ENCODE peak calls at places on chromosomes 13 and 19, in four cellular contexts. F is thoracic aorta, O is astrocyte of the spinal cord, T is H9. S is an unnamed sample.

GRCh38 chr19:13001502-13002388 is 6.5 kb downstream of the NFIX start:
- DNase-seq in F (peak), O (peak), T (no peak), S (no peak)

GRCh38 chr13:29456419-29456818 is 139.1 kb downstream of the SLC7A1 start:
- DNase-seq in F (no peak), O (no peak), T (no peak), S (no peak)

GRCh38 chr13:76638882-76639281 is 247.3 kb downstream of the KCTD12 start:
- DNase-seq in F (no peak), O (no peak), T (no peak), S (no peak)

GRCh38 chr13:100235311-100235901 is 146.5 kb downstream of the PCCA start:
- DNase-seq in F (no peak), O (peak), T (no peak), S (no peak)

GRCh38 chr19:15253076-15253475 is 20.8 kb upstream of the EPHX3 start:
- DNase-seq in F (no peak), O (no peak), T (no peak), S (no peak)

GRCh38 chr19:2333027-2333806 is 4.7 kb downstream of the SPPL2B start:
- DNase-seq in F (no peak), O (no peak), T (no peak), S (no peak)

GRCh38 chr19:1189419-1189818 is 15.4 kb upstream of the SBNO2 start:
- DNase-seq in F (no peak), O (no peak), T (no peak), S (no peak)

GRCh38 chr19:2479556-2480194 is 3.7 kb downstream of the GADD45B start:
- DNase-seq in F (no peak), O (no peak), T (no peak), S (no peak)

GRCh38 chr13:104586010-104586746 is 1520.0 kb upstream of the SLC10A2 start:
- DNase-seq in F (no peak), O (peak), T (no peak), S (no peak)

GRCh38 chr19:33715462-33715861 is 81.2 kb upstream of the KCTD15 start:
- DNase-seq in F (no peak), O (no peak), T (no peak), S (no peak)

GRCh38 chr13:70938462-70938861 is 830.2 kb upstream of the KLHL1 start:
- DNase-seq in F (no peak), O (no peak), T (no peak), S (no peak)

GRCh38 chr13:40777166-40777956 is 6.4 kb upstream of the MRPS31 start:
- DNase-seq in F (no peak), O (peak), T (peak), S (no peak)

GRCh38 chr13:45055902-45056648 is 64.2 kb upstream of the GTF2F2 start:
- DNase-seq in F (no peak), O (peak), T (no peak), S (no peak)

GRCh38 chr13:97211986-97212385 is 10.1 kb upstream of the MBNL2 start:
- DNase-seq in F (no peak), O (no peak), T (no peak), S (no peak)

GRCh38 chr13:74450525-74450845 is 316.3 kb upstream of the KLF12 start:
- DNase-seq in F (no peak), O (no peak), T (no peak), S (no peak)

GRCh38 chr19:43318203-43318602 is 35.3 kb upstream of the CD177 start:
- DNase-seq in F (no peak), O (no peak), T (no peak), S (no peak)

GRCh38 chr19:50874185-50874584 is 946 bp downstream of the KLK2 start:
- DNase-seq in F (no peak), O (no peak), T (no peak), S (no peak)

GRCh38 chr19:18520848-18521691 is 800 bp downstream of the ELL start:
- DNase-seq in F (no peak), O (no peak), T (peak), S (no peak)

GRCh38 chr13:27271572-27272096 is 1.0 kb downstream of the RASL11A start:
- DNase-seq in F (no peak), O (no peak), T (no peak), S (no peak)

GRCh38 chr19:56837892-56838679 is 2.4 kb downstream of the PEG3 start:
- DNase-seq in F (peak), O (peak), T (no peak), S (peak)

GRCh38 chr13:45325806-45326205 is 15.2 kb downstream of the TPT1 start:
- DNase-seq in F (peak), O (peak), T (no peak), S (no peak)

DNA sequence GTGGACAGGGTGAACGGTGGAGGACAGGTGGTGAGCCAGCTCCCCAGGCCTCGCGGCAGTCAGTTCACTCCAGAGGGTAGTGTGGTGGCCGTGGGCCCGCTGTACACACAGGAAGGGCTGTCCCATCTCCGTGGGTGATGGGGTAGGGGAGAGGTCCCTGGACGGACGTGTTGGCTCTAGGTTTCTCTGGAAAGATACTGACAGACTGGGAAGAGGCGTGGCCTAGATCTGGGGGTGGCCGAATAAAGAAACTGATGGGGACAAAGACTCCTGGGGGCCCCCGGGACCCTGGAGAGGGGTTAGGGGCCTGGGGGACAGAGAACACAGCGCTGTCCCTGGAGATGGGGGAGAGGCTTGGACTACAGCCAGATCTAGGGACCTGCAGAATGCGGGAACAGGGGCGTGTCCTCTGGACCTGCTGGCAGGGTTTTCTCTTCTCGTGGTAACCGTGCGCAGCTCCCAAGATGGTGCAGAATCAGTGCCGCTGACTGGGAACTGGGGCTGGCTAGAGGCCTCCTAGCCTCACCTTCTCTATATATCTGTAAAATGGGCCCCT is 4.0 kb upstream of the PRAM1 start:
- DNase-seq in F (no peak), O (no peak), T (peak), S (no peak)
- TF ChIP-seq CTCF in F (no peak), O (no peak), T (peak), S (no peak)

GRCh38 chr19:58037927-58038687 is 4.3 kb downstream of the ZSCAN1 start:
- DNase-seq in F (no peak), O (no peak), T (peak), S (no peak)

GRCh38 chr19:58035863-58036262 is 2.0 kb downstream of the ZSCAN1 start:
- DNase-seq in F (no peak), O (no peak), T (no peak), S (no peak)

GRCh38 chr19:58034476-58034790 is 608 bp downstream of the ZSCAN1 start:
- DNase-seq in F (no peak), O (no peak), T (no peak), S (no peak)

GRCh38 chr19:58038688-58039204 is 4.9 kb downstream of the ZSCAN1 start:
- DNase-seq in F (no peak), O (no peak), T (peak), S (no peak)

DNA sequence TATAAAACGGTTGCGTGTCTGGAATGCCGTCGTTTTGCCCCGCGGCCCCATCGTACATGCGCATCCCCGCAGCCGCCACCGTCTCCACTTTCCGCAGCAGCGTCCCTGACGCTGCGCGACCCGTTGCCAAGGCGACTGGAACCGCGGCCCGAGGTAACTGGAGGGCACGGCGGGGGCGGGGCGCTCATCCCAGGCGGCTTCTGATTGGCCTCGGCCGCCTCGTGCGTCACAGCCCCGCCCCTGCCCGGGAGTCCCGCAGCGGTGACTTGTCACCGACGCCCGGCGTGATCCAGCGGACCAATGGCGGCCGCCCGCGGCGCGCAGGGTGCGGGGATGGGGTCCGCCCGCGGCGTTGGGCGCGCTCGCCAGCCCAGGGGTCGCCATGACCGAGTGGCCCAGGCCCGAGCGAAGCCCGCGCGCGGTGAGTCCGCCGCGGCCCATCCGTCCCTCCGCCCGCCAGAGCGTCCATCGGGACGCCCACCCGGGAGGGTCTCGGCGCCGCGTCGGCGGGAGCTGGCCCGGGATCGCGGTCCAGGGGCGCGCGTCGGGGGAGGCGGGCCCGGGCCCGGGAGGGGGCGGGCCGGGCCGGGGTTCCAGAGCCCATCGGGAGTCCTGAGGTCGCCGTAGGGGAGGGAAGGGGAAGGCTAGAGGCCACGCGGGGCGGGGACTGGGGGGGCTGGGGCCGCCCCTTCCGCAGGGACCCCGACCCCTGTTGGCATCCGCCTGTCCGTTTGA is at the start of gene ZSCAN1:
- DNase-seq in F (no peak), O (peak), T (peak), S (peak)
- TF ChIP-seq CTCF in F (no peak), O (no peak), T (no peak), S (no peak)

DNA sequence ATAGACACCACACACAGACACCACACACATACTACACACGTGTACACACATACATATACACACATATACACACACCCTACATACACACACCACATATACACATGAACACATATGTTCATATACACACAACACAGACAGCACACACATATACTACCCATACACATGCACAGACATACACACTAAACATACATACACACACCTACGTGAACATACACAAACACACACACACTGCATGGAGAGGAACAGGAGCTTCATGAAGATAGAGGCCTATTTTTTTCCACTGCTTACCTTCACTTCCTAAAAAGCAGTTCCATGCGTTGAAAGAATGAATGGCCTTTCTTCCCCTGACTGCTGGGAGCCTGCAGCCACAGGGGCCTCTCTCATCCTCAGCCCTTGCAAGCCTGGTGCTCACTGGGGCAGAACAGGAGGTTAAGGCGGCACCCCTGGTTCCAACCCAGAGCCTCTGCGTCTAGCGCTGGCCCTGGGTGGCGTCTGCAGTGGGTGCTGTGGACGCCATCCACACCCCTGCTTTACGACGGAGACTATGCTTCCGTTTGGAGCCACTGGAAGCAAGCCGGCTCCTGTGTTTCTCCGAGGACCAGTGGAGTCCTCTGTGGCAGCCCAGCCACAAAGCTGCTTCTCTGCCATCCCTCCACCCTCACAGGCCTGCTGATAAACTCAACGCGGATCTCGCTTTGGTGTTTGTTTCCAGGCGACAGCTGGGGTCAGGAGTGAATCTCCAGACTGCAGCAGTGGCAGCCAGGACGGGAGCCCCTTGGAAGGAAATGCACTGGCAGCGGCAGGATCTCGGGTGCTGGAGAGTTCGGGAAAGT is 1.9 kb upstream of the RASA3 start:
- DNase-seq in F (no peak), O (no peak), T (no peak), S (no peak)
- TF ChIP-seq CTCF in F (no peak), O (no peak), T (no peak), S (no peak)

GRCh38 chr13:46492946-46493345 is 60.0 kb upstream of the LRCH1 start:
- DNase-seq in F (no peak), O (peak), T (no peak), S (no peak)
- TF ChIP-seq CTCF in F (peak), O (peak), T (peak), S (no peak)

DNA sequence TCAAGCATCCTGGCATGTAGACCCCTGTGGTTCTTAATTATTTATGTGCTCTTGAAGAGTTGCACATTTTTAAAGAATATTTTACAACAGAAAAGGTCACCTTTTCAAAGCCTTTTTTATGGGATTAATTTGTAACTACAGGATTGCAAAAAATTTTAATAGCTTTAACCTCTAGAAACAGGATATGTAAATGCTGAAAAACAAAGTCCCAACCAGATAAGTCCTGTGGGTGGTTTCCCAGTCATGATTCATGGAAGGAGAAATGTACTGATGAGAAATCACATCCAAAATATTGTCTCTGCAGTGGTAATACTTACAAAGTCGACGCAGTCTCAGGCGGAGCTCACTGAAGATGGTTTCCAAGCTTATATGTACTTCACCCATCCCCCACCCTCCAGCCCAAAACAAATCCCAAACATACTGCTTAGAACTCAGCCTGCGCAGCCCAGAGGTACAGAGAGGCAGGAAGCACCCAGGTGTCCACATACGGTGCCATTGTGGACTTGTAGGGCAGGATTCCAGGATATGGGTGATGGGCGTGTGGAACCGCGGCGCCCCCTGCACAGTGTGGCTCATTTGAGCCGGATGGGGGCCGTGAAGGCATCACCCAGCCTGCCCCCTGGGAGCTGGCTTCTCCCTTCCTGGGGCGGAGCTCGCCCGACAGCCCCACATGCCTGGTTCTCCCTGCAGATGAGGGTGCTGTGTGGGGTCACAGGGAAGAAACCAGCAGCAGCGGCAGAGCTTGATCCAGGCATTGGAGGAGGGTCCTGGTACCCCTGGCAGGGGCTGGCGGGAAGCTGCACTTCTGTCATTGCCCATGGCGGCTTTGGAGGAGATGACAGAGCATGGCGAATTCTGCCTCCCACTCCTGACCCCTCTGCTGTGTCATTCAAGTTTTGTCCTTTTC is 101.2 kb downstream of the ATP11A start:
- DNase-seq in F (no peak), O (no peak), T (no peak), S (no peak)
- TF ChIP-seq CTCF in F (no peak), O (no peak), T (no peak), S (no peak)

GRCh38 chr19:38543286-38543806 is 74.4 kb downstream of the MAP4K1 start:
- DNase-seq in F (no peak), O (no peak), T (no peak), S (no peak)

GRCh38 chr19:38545596-38545995 is 72.2 kb downstream of the MAP4K1 start:
- DNase-seq in F (no peak), O (no peak), T (no peak), S (no peak)

GRCh38 chr19:38547446-38547845 is 70.3 kb downstream of the MAP4K1 start:
- DNase-seq in F (no peak), O (no peak), T (no peak), S (no peak)

GRCh38 chr19:38542040-38542439 is 75.7 kb downstream of the MAP4K1 start:
- DNase-seq in F (no peak), O (no peak), T (no peak), S (no peak)

DNA sequence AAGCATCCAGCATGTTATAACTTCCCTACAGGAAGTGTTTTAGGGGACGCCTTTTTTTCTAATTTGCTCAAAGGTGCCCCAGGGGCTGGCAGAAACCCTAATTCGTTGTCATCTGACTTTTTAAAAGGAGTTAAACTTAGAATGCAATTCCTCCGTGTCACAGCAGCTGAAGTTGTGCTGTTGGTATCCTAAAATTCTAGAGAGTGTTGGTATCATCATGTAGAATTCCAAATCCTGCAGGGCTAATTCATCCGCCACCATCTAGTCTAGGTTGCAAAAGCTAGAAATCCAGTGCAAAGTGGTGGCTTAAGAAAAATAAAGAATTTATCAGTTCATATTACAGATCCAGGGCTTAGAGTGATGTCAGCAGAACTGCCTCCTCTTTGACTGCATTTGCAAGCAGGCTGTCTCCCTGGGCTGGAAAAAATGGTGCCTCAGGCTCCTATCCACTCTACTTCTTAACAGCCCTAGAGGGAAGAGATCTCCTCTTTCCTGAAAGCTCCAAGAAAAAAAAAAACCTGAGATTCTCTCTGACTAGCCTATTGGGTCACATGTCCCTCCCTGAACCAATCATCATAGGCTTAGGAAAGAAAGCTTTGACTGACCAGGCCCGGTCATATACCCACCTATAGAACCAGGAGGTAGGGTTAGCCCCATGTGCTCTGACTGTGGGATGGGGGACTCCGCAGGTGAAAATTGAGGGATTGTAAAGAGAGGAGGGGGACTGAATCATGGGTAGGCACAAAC is 73.0 kb downstream of the MAP4K1 start:
- DNase-seq in F (no peak), O (no peak), T (no peak), S (no peak)
- TF ChIP-seq CTCF in F (peak), O (no peak), T (no peak), S (no peak)

GRCh38 chr19:42178791-42179500 is 38.5 kb downstream of the DEDD2 start:
- DNase-seq in F (no peak), O (no peak), T (peak), S (no peak)

GRCh38 chr19:42177686-42178019 is 39.8 kb downstream of the DEDD2 start:
- DNase-seq in F (no peak), O (no peak), T (no peak), S (no peak)

GRCh38 chr19:42176990-42177685 is 40.3 kb downstream of the DEDD2 start:
- DNase-seq in F (no peak), O (peak), T (peak), S (peak)

GRCh38 chr19:42176649-42176989 is 40.9 kb downstream of the DEDD2 start:
- DNase-seq in F (no peak), O (no peak), T (no peak), S (no peak)

DNA sequence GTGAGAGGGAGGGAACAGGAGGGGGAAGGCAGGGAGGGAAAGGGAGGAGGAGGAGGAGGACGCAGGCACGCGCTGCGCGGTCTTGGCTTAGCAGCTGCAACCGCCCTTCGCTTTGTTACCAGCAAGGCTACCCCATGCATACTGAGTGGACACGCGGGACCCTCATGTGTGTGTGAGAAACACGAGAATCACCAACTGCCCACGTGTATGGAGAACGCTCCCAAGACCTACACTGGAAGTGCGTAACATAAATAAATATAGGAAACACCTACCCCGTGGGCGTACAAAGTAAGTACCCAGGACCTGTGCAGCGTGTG is 38.0 kb downstream of the DEDD2 start:
- DNase-seq in F (no peak), O (no peak), T (no peak), S (no peak)
- TF ChIP-seq CTCF in F (no peak), O (no peak), T (no peak), S (no peak)

GRCh38 chr13:98652721-98653470 is 76.0 kb upstream of the STK24 start:
- DNase-seq in F (no peak), O (no peak), T (no peak), S (no peak)

GRCh38 chr13:98648676-98649075 is 71.8 kb upstream of the STK24 start:
- DNase-seq in F (no peak), O (no peak), T (no peak), S (no peak)

GRCh38 chr13:98651716-98652115 is 74.8 kb upstream of the STK24 start:
- DNase-seq in F (no peak), O (no peak), T (no peak), S (no peak)

GRCh38 chr13:98649861-98650260 is 73.0 kb upstream of the STK24 start:
- DNase-seq in F (no peak), O (no peak), T (no peak), S (no peak)

GRCh38 chr13:98650376-98651107 is 73.6 kb upstream of the STK24 start:
- DNase-seq in F (no peak), O (no peak), T (no peak), S (no peak)
- TF ChIP-seq CTCF in F (no peak), O (no peak), T (no peak), S (no peak)

S was measured in omental fat pad.